ENCODE peak calls at places on chromosomes 4 and X, in six cellular contexts. N, R, F, M, S and W are unnamed samples.

GRCh38 chr4:133464311-133464710 is 315.2 kb downstream of the PCDH10 start:
- DNase-seq in N (no peak), S (no peak), F (no peak), R (no peak), M (no peak), W (no peak)

GRCh38 chr4:52841707-52842456 is 20.2 kb upstream of the RASL11B start:
- DNase-seq in R (no peak), F (no peak), M (no peak), N (no peak), S (peak), W (no peak)

GRCh38 chr4:152009046-152009445 is 248.2 kb upstream of the GATB start:
- DNase-seq in M (no peak), F (no peak), R (no peak), S (peak), N (no peak), W (no peak)

GRCh38 chr4:105461221-105462041 is 12.4 kb downstream of the PPA2 start:
- DNase-seq in R (no peak), M (no peak), N (no peak), S (peak), F (no peak), W (no peak)

GRCh38 chr4:6076391-6076790 is 58.2 kb upstream of the C4orf50 start:
- DNase-seq in S (no peak), M (no peak), F (no peak), R (no peak), N (no peak), W (no peak)

GRCh38 chr4:3106339-3107186 is 32.1 kb downstream of the HTT start:
- DNase-seq in R (peak), N (peak), M (peak), S (peak), F (peak), W (peak)

GRCh38 chr4:150332086-150332485 is 249.9 kb upstream of the MAB21L2 start:
- DNase-seq in N (no peak), S (no peak), M (no peak), F (no peak), R (no peak), W (no peak)

GRCh38 chrX:134622056-134622812 is 36.0 kb downstream of the PLAC1 start:
- DNase-seq in N (no peak), F (no peak), S (peak), M (no peak), R (peak), W (no peak)

GRCh38 chr4:148980782-148981181 is 538.6 kb upstream of the NR3C2 start:
- DNase-seq in M (no peak), N (no peak), F (no peak), S (no peak), R (no peak), W (no peak)

GRCh38 chr4:33914386-33914785 is 2329.9 kb downstream of the ARAP2 start:
- DNase-seq in F (no peak), S (no peak), R (no peak), N (no peak), M (no peak), W (no peak)

GRCh38 chr4:106985830-106986229 is 50.3 kb downstream of the DKK2 start:
- DNase-seq in F (no peak), R (no peak), S (no peak), M (no peak), N (no peak), W (no peak)

GRCh38 chr4:38950734-38951133 is 81.5 kb downstream of the TMEM156 start:
- DNase-seq in S (no peak), N (no peak), F (no peak), R (no peak), M (no peak), W (no peak)

GRCh38 chrX:861335-861890 is 230.8 kb downstream of the SHOX start:
- DNase-seq in M (no peak), N (no peak), S (no peak), R (no peak), F (no peak), W (no peak)

GRCh38 chrX:120365320-120365719 is 3.4 kb downstream of the ATP1B4 start:
- DNase-seq in F (no peak), R (peak), N (peak), S (no peak), M (no peak), W (peak)

GRCh38 chr4:80492761-80493160 is 157.2 kb downstream of the CFAP299 start:
- DNase-seq in M (no peak), F (no peak), S (no peak), R (no peak), N (no peak), W (no peak)

GRCh38 chr4:169802871-169803270 is 45.1 kb upstream of the HPF1 start:
- DNase-seq in M (no peak), S (no peak), R (no peak), N (no peak), F (no peak), W (no peak)

GRCh38 chrX:69365349-69365748 is 138.8 kb upstream of the NALF2 start:
- DNase-seq in N (no peak), S (no peak), F (peak), M (no peak), R (no peak), W (no peak)

GRCh38 chr4:40719008-40719623 is 30.6 kb upstream of the NSUN7 start:
- DNase-seq in N (no peak), S (peak), M (no peak), R (no peak), F (no peak), W (no peak)

GRCh38 chrX:55522577-55523254 is 33.1 kb upstream of the USP51 start:
- DNase-seq in M (no peak), R (no peak), N (no peak), S (no peak), F (no peak), W (peak)

GRCh38 chr4:187128971-187129370 is 405.3 kb upstream of the FAT1 start:
- DNase-seq in R (no peak), N (no peak), F (no peak), S (peak), M (no peak), W (no peak)

GRCh38 chr4:165666836-165667235 is 206.2 kb upstream of the TLL1 start:
- DNase-seq in R (no peak), S (no peak), N (no peak), M (no peak), F (no peak), W (no peak)

GRCh38 chr4:82542642-82543041 is 19.1 kb downstream of the TMEM150C start:
- DNase-seq in M (no peak), S (no peak), F (no peak), N (no peak), R (no peak), W (no peak)

GRCh38 chr4:105126311-105127153 is 20.1 kb upstream of the TET2 start:
- DNase-seq in N (no peak), R (no peak), M (no peak), S (peak), F (no peak), W (no peak)

GRCh38 chrX:74389016-74389415 is 32.3 kb upstream of the SLC16A2 start:
- DNase-seq in R (no peak), S (peak), M (no peak), F (no peak), N (no peak), W (no peak)

GRCh38 chr4:7630559-7631287 is 196.0 kb upstream of the PSAPL1 start:
- DNase-seq in S (peak), F (no peak), R (no peak), N (no peak), M (peak), W (peak)

GRCh38 chr4:79445371-79445781 is 37.3 kb upstream of the GK2 start:
- DNase-seq in F (no peak), M (no peak), R (no peak), N (no peak), S (no peak), W (no peak)

GRCh38 chrX:63635750-63636149 is 149.3 kb downstream of the ARHGEF9 start:
- DNase-seq in N (no peak), R (no peak), S (no peak), F (no peak), M (no peak), W (no peak)

GRCh38 chr4:48778431-48779094 is 1.5 kb downstream of the FRYL start:
- DNase-seq in F (no peak), R (no peak), S (peak), M (no peak), N (no peak), W (no peak)

GRCh38 chrX:24838624-24839023 is 144.9 kb downstream of the POLA1 start:
- DNase-seq in F (no peak), S (peak), R (peak), N (no peak), M (no peak), W (no peak)

GRCh38 chrX:47644557-47645091 is 5.7 kb downstream of the ELK1 start:
- DNase-seq in F (no peak), M (no peak), S (no peak), N (no peak), R (no peak), W (no peak)

GRCh38 chrX:68249904-68250303 is 183.4 kb downstream of the OPHN1 start:
- DNase-seq in R (no peak), F (no peak), N (no peak), S (no peak), M (no peak), W (no peak)
- TF ChIP-seq CTCF in R (no peak), F (no peak), N (no peak), S (no peak), M (no peak), W (no peak)

DNA sequence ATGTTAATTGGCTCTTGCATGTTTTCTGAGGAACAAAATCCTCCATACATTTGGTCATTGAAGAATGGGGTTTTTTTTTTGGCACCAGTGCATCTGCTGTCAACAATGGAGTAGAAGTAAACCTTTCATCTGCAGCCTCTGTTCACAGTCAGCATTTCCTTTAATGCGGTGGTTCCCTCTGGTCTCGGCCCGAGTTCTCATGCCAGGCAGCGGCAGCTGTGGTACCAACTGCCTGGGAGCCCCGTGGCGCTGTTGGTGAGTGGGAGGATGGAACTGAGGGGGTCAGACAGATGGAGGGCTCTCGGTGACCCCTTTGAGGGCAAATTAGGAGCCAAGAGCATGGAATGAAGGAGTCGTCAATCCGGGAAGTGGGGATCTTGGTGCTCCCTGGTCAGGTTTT is 114.7 kb downstream of the AFF1 start:
- DNase-seq in F (no peak), R (no peak), S (no peak), M (no peak), N (no peak), W (no peak)
- TF ChIP-seq CTCF in F (no peak), R (no peak), S (no peak), M (no peak), N (no peak), W (no peak)

GRCh38 chr4:138188406-138189084 is 53.6 kb downstream of the SLC7A11 start:
- DNase-seq in S (peak), R (no peak), M (no peak), N (no peak), F (no peak), W (no peak)
- TF ChIP-seq CTCF in S (no peak), R (no peak), M (no peak), N (no peak), F (no peak), W (no peak)

GRCh38 chr4:182576609-182577289 is 333.5 kb downstream of the TENM3 start:
- DNase-seq in R (no peak), S (peak), N (no peak), F (no peak), M (peak), W (no peak)

GRCh38 chr4:182575225-182575624 is 332.0 kb downstream of the TENM3 start:
- DNase-seq in N (no peak), M (no peak), F (no peak), S (no peak), R (no peak), W (no peak)

GRCh38 chr4:182577411-182577810 is 334.2 kb downstream of the TENM3 start:
- DNase-seq in S (peak), M (no peak), F (no peak), N (no peak), R (no peak), W (no peak)

GRCh38 chr4:182578402-182578801 is 335.2 kb downstream of the TENM3 start:
- DNase-seq in M (peak), F (no peak), S (peak), R (no peak), N (no peak), W (no peak)

DNA sequence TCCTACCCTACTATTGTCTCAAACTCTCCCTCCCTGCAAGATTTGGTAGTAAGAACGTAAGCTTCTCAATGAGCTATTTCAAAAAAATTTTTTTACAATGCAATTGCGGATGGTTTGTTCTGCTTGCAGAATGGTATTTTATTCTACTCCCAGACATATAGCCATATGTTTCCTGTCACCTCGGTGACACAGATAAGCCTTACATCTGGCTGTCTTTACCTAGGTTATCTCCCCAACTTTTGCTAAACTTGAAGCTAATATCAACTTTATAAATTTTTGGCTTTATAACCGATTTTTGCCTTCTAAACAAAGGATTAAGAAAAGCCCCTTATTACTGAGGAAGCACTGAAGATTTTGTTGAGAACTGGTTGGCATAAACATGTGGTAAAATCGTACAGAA is 331.5 kb downstream of the TENM3 start:
- DNase-seq in R (no peak), F (no peak), N (no peak), M (no peak), S (no peak), W (no peak)
- TF ChIP-seq CTCF in R (no peak), F (no peak), N (no peak), M (no peak), S (no peak), W (no peak)

GRCh38 chrX:11996810-11997209 is 141.5 kb upstream of the FRMPD4 start:
- DNase-seq in M (no peak), S (no peak), F (no peak), R (no peak), N (no peak), W (no peak)

GRCh38 chrX:12002876-12003275 is 135.4 kb upstream of the FRMPD4 start:
- DNase-seq in N (no peak), S (peak), F (no peak), M (no peak), R (no peak), W (no peak)

GRCh38 chrX:11998944-11999343 is 139.3 kb upstream of the FRMPD4 start:
- DNase-seq in R (no peak), F (no peak), N (no peak), S (no peak), M (no peak), W (no peak)
- TF ChIP-seq CTCF in R (no peak), F (no peak), N (no peak), S (no peak), M (peak), W (no peak)

DNA sequence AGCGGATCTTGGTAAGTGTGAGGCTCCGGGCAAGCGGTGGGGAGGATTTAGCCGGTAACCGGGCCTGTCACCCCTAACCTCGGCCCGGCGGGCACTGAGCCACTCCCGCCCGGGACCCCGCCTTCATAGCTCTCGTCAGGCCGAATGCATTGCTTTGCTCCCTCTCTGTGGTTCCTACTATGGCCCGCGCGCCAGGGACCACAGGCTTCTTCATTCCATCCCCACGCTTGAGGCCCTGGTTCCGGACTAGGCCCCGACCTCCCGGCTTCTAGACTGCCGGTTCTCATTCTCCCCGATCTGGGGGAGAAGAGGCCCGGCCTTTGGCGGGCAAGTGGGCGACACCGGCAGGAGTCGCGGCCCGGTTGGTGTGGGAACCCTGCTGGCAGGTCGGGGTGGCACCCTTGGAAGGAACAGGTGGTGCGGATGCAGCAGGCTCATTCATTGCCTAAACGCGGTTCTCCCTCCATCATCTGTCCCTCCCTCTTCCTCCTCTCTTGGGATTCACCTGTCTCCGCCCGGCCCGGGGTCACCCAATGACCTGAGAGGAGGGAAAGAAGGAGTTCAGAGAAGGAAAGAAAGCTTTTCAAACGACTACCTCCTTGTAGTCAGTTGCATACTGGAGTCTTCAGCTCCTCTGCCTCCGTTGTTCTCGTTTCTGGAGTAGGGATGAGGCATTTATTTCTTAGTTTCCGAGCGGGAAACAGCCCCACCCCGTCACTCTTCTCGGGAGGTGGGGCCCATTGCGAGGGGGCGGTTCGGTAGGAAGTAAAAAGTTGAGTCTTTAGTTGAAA is at the start of gene NDUFC1:
- DNase-seq in F (peak), N (peak), S (peak), R (peak), M (no peak), W (peak)
- TF ChIP-seq CTCF in F (no peak), N (peak), S (no peak), R (no peak), M (peak), W (no peak)

GRCh38 chr4:143184503-143185252 is at the start of gene USP38:
- DNase-seq in R (peak), N (peak), F (peak), M (peak), S (peak), W (peak)
- TF ChIP-seq CTCF in R (no peak), N (peak), F (no peak), M (no peak), S (no peak), W (peak)

GRCh38 chr4:92163348-92163747 is 140.4 kb upstream of the GRID2 start:
- DNase-seq in F (no peak), M (no peak), N (no peak), S (no peak), R (no peak), W (no peak)
- TF ChIP-seq CTCF in F (no peak), M (peak), N (no peak), S (peak), R (no peak), W (peak)

GRCh38 chrX:150893936-150894335 is 4.5 kb downstream of the CD99L2 start:
- DNase-seq in M (no peak), S (no peak), F (no peak), R (no peak), N (no peak), W (no peak)

GRCh38 chrX:150886381-150886780 is 12.1 kb downstream of the CD99L2 start:
- DNase-seq in N (no peak), M (no peak), F (no peak), R (no peak), S (no peak), W (no peak)

GRCh38 chrX:150887906-150888465 is 10.5 kb downstream of the CD99L2 start:
- DNase-seq in F (no peak), R (no peak), S (peak), M (no peak), N (no peak), W (no peak)

DNA sequence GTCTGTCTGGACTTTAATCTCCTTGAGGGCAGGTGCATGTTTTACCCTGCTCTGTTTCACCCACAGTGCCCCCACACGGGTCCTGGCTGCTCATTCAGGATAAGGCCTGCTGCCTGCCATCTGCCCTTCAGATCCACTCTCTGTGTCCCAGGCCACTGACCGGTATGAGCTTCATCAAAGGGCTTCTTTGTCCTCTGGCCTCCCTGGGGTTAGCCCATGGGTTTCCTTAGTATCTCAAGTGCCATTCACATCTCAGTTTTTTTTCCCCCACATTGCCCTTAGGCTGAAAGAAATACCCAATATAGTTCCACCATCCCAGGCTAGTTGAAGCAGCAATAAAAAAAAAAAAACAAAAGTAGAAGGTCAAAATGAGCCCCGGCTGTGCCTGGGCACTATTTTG is 9.3 kb downstream of the CD99L2 start:
- DNase-seq in M (no peak), S (no peak), F (no peak), R (no peak), N (no peak), W (no peak)
- TF ChIP-seq CTCF in M (no peak), S (no peak), F (no peak), R (no peak), N (no peak), W (no peak)